ENCODE peak calls at places on chromosomes 2 and 18, in eight cellular contexts. U is HFFc6; X is mesendoderm; E is germinal center; B is NCI-H1930; Q is nephron progenitor cell; A is sigmoid colon; T is stimulated activated CD8-positive, alpha-beta memory T cell treated with anti-CD3 and anti-CD28 coated beads, Interleukin-4, amount 100 ng/mL, for 24 hours. Y is an unnamed sample.

GRCh38 chr2:160952462-160952861 is 207.8 kb upstream of the TANK start:
- DNase-seq in U (no peak), X (no peak), E (no peak), B (no peak), Q (peak; percentile 28), A (peak; percentile 85), T (no peak), Y (no peak)

GRCh38 chr2:27959496-27959895 is 69.0 kb downstream of the BABAM2 start:
- DNase-seq in U (peak; percentile 17), X (no peak), E (no peak), B (no peak), Q (no peak), A (peak; percentile 79), T (no peak), Y (no peak)

GRCh38 chr2:45339253-45339652 is 271.8 kb downstream of the SRBD1 start:
- DNase-seq in U (no peak), X (no peak), E (no peak), B (no peak), Q (no peak), A (no peak), T (no peak), Y (no peak)

GRCh38 chr2:101474752-101475384 is at the start of gene RFX8:
- DNase-seq in U (peak; percentile 94), X (peak; percentile 15), E (peak; percentile 14), B (no peak), Q (no peak), A (no peak), T (peak; percentile 33), Y (no peak)

GRCh38 chr2:105515581-105516415 is 116.9 kb upstream of the FHL2 start:
- DNase-seq in U (no peak), X (no peak), E (no peak), B (no peak), Q (no peak), A (no peak), T (no peak), Y (no peak)

GRCh38 chr2:226981731-226982373 is 146.0 kb downstream of the RHBDD1 start:
- DNase-seq in U (no peak), X (peak; percentile 51), E (no peak), B (no peak), Q (no peak), A (no peak), T (no peak), Y (no peak)

GRCh38 chr2:109437325-109438090 is 176.3 kb downstream of the SEPTIN10 start:
- DNase-seq in U (no peak), X (no peak), E (no peak), B (no peak), Q (no peak), A (peak; percentile 35), T (no peak), Y (no peak)

GRCh38 chr2:181570833-181571661 is 85.9 kb downstream of the CERKL start:
- DNase-seq in U (no peak), X (no peak), E (no peak), B (no peak), Q (no peak), A (no peak), T (no peak), Y (no peak)

GRCh38 chr18:13267517-13267916 is 49.0 kb downstream of the LDLRAD4 start:
- DNase-seq in U (no peak), X (peak; percentile 23), E (no peak), B (no peak), Q (no peak), A (no peak), T (no peak), Y (no peak)

GRCh38 chr2:23720705-23721453 is 206.0 kb downstream of the ATAD2B start:
- DNase-seq in U (no peak), X (no peak), E (no peak), B (no peak), Q (no peak), A (no peak), T (no peak), Y (no peak)

GRCh38 chr2:190320696-190321095 is 1.1 kb upstream of the HIBCH start:
- DNase-seq in U (no peak), X (no peak), E (no peak), B (no peak), Q (no peak), A (no peak), T (no peak), Y (no peak)

GRCh38 chr2:74261204-74261864 is 62.9 kb downstream of the MTHFD2 start:
- DNase-seq in U (peak; percentile 45), X (peak; percentile 93), E (no peak), B (peak; percentile 36), Q (peak; percentile 35), A (no peak), T (no peak), Y (peak; percentile 81)

GRCh38 chr18:5197032-5197434 is at the start of gene AKAIN1:
- DNase-seq in U (no peak), X (peak; percentile 85), E (peak; percentile 29), B (no peak), Q (peak; percentile 86), A (no peak), T (no peak), Y (no peak)

GRCh38 chr2:74368499-74368898 is 11.6 kb downstream of the DCTN1 start:
- DNase-seq in U (no peak), X (no peak), E (no peak), B (no peak), Q (no peak), A (no peak), T (no peak), Y (no peak)

GRCh38 chr2:101125374-101125773 is 25.8 kb downstream of the TBC1D8 start:
- DNase-seq in U (peak; percentile 3), X (no peak), E (no peak), B (no peak), Q (no peak), A (no peak), T (no peak), Y (peak; percentile 26)

GRCh38 chr2:81987370-81987769 is 1682.8 kb upstream of the LRRTM1 start:
- DNase-seq in U (no peak), X (no peak), E (no peak), B (no peak), Q (no peak), A (no peak), T (no peak), Y (no peak)

GRCh38 chr2:209946539-209946938 is 55.9 kb upstream of the RPE start:
- DNase-seq in U (no peak), X (no peak), E (no peak), B (no peak), Q (no peak), A (no peak), T (no peak), Y (no peak)

GRCh38 chr2:136510244-136510643 is 255.1 kb upstream of the THSD7B start:
- DNase-seq in U (no peak), X (peak; percentile 66), E (no peak), B (no peak), Q (no peak), A (no peak), T (no peak), Y (no peak)

GRCh38 chr18:49664086-49664890 is 102.4 kb downstream of the LIPG start:
- DNase-seq in U (no peak), X (no peak), E (no peak), B (no peak), Q (peak; percentile 14), A (peak; percentile 77), T (no peak), Y (no peak)

GRCh38 chr2:134919360-134920210 is 963 bp downstream of the CCNT2 start:
- DNase-seq in U (no peak), X (peak; percentile 67), E (peak; percentile 30), B (no peak), Q (no peak), A (peak; percentile 65), T (peak; percentile 34), Y (no peak)

GRCh38 chr2:203623104-203623503 is 83.3 kb upstream of the CD28 start:
- DNase-seq in U (peak; percentile 95), X (peak; percentile 65), E (no peak), B (no peak), Q (no peak), A (no peak), T (no peak), Y (peak; percentile 78)